ENCODE peak calls at places on chromosomes 4 and X, in nine cellular contexts. J is mesothelial cell of epicardium, K is H9, F is tibial artery, N is progenitor cell of endocrine pancreas, V is breast epithelium, U is GM06990, W is WERI-Rb-1, O is heart left ventricle. P is an unnamed sample.

GRCh38 chrX:80388206-80388605 is 32.0 kb upstream of the TENT5D start:
- DNase-seq in U (no peak), N (no peak), K (no peak), F (no peak), V (no peak), W (no peak), O (no peak), J (no peak), P (no peak)

GRCh38 chr4:54227261-54228063 is 1.6 kb upstream of the PDGFRA start:
- DNase-seq in V (no peak), N (no peak), F (peak; percentile 71), W (no peak), U (peak; percentile 44), K (peak; percentile 72), O (no peak), J (peak; percentile 52), P (no peak)

GRCh38 chr4:140271553-140271952 is 101.9 kb upstream of the SCOC start:
- DNase-seq in O (no peak), N (no peak), U (no peak), W (no peak), F (no peak), K (no peak), J (no peak), V (no peak), P (no peak)

GRCh38 chrX:72094894-72095293 is 36.8 kb downstream of the RTL5 start:
- DNase-seq in J (no peak), K (no peak), F (no peak), U (peak; percentile 24), V (no peak), O (peak; percentile 64), W (no peak), N (no peak), P (no peak)

GRCh38 chr4:118400362-118400761 is 47.6 kb upstream of the PRSS12 start:
- DNase-seq in F (no peak), U (no peak), O (no peak), V (no peak), N (no peak), W (peak; percentile 87), J (no peak), K (no peak), P (no peak)

GRCh38 chr4:38036548-38036947 is 76.3 kb downstream of the PTTG2 start:
- DNase-seq in K (no peak), F (no peak), U (no peak), N (no peak), W (no peak), J (no peak), O (no peak), V (no peak), P (no peak)

GRCh38 chrX:17537652-17538301 is 162.8 kb downstream of the NHS start:
- DNase-seq in K (peak; percentile 39), W (no peak), O (no peak), V (no peak), J (no peak), N (no peak), U (no peak), F (no peak), P (no peak)

GRCh38 chrX:104136241-104137019 is 20.4 kb downstream of the SLC25A53 start:
- DNase-seq in O (peak; percentile 67), J (peak; percentile 56), F (peak; percentile 72), V (no peak), N (peak; percentile 49), W (peak; percentile 67), U (peak; percentile 14), K (peak; percentile 66), P (peak; percentile 75)

GRCh38 chr4:167233523-167234387 is 539 bp downstream of the SPOCK3 start:
- DNase-seq in U (peak; percentile 52), W (peak; percentile 54), J (peak; percentile 42), V (no peak), N (no peak), F (no peak), K (peak; percentile 37), O (no peak), P (peak; percentile 16)

GRCh38 chrX:117743469-117744251 is 372.9 kb downstream of the KLHL13 start:
- DNase-seq in F (no peak), K (peak; percentile 34), J (no peak), N (no peak), W (no peak), O (no peak), V (no peak), U (peak; percentile 15), P (no peak)

GRCh38 chr4:70559216-70559830 is 32.7 kb upstream of the AMBN start:
- DNase-seq in J (peak; percentile 45), V (no peak), F (no peak), K (no peak), W (peak; percentile 61), O (no peak), N (peak; percentile 15), U (no peak), P (peak; percentile 53)

GRCh38 chrX:148501121-148502066 is 977 bp downstream of the AFF2 start:
- DNase-seq in V (no peak), W (peak; percentile 22), N (peak; percentile 15), O (no peak), K (peak; percentile 56), J (no peak), F (no peak), U (peak; percentile 11), P (peak; percentile 6)

GRCh38 chr4:68175562-68176155 is 46.0 kb upstream of the TMPRSS11F start:
- DNase-seq in F (no peak), K (peak; percentile 28), V (no peak), N (no peak), O (peak; percentile 22), J (peak; percentile 49), U (no peak), W (peak; percentile 51), P (peak; percentile 53)

GRCh38 chrX:136168929-136169735 is 21.8 kb downstream of the FHL1 start:
- DNase-seq in U (no peak), K (peak; percentile 71), W (no peak), F (peak; percentile 76), J (no peak), O (peak; percentile 56), V (no peak), N (no peak), P (peak; percentile 4)
- TF ChIP-seq CTCF in U (no peak), K (no peak), W (no peak), F (no peak), J (no peak), O (no peak), V (no peak), N (no peak), P (no peak)

GRCh38 chrX:131745942-131746489 is 202.1 kb downstream of the OR13H1 start:
- DNase-seq in U (peak; percentile 41), F (no peak), N (no peak), V (no peak), K (no peak), O (no peak), W (no peak), J (no peak), P (no peak)

GRCh38 chrX:131752493-131753198 is 208.8 kb downstream of the OR13H1 start:
- DNase-seq in U (peak; percentile 64), N (no peak), V (no peak), J (no peak), W (peak; percentile 84), K (no peak), O (no peak), F (no peak), P (no peak)

GRCh38 chrX:131746491-131746968 is 202.7 kb downstream of the OR13H1 start:
- DNase-seq in J (no peak), U (peak; percentile 83), V (no peak), F (no peak), N (no peak), K (peak; percentile 50), O (no peak), W (peak; percentile 93), P (no peak)

GRCh38 chrX:131747173-131747572 is 203.3 kb downstream of the OR13H1 start:
- DNase-seq in V (no peak), K (no peak), F (no peak), O (no peak), J (no peak), W (peak; percentile 89), U (peak; percentile 68), N (no peak), P (no peak)
- TF ChIP-seq CTCF in V (peak; percentile 47), K (no peak), F (no peak), O (peak; percentile 19), J (no peak), W (peak; percentile 74), U (peak; percentile 44), N (no peak), P (no peak)

DNA sequence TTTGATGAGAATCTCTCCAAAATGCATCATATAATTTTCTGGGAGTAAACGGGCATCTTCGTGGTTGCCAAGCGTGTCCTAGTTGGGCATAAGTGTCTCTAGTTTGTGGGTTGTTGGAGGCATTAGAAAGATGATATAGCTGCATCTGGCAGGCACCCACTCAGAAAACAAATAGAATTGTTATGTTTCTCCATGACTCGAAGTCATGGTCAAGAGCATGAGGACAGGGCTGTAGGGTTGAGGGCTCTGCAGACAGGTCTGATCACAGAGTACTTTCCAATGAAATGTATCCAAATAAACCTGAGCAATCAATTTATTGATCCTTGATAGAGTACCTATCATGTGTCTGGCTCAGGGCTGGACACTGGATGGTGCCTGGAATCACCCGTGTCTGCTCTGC is 82.7 kb downstream of the SORCS2 start:
- DNase-seq in F (no peak), O (no peak), N (no peak), V (no peak), J (no peak), U (no peak), K (no peak), W (no peak), P (no peak)
- TF ChIP-seq CTCF in F (no peak), O (no peak), N (no peak), V (no peak), J (no peak), U (no peak), K (no peak), W (no peak), P (no peak)

GRCh38 chr4:19786616-19787015 is 465.1 kb upstream of the SLIT2 start:
- DNase-seq in U (no peak), N (no peak), F (no peak), W (no peak), V (no peak), O (no peak), K (no peak), J (no peak), P (no peak)

GRCh38 chr4:19791422-19792113 is 460.1 kb upstream of the SLIT2 start:
- DNase-seq in J (no peak), F (no peak), V (no peak), U (no peak), K (no peak), O (no peak), N (no peak), W (no peak), P (no peak)
- TF ChIP-seq CTCF in J (no peak), F (no peak), V (no peak), U (no peak), K (peak; percentile 37), O (no peak), N (peak; percentile 20), W (peak; percentile 36), P (no peak)

P was measured in Calu3.